ENCODE peak calls at places on chromosome 21, in six cellular contexts. One of them, this sample, is unnamed.

GRCh38 chr21:30044447-30045064 is 104.8 kb upstream of the GRIK1 start:
- DNase-seq in HuH-7: no peak
- DNase-seq in 8988T: no peak
- DNase-seq in CD4-positive, alpha-beta memory T cell: no peak
- DNase-seq in Peyer's patch: no peak
- DNase-seq in memory B cell: no peak
- DNase-seq in this sample: peak

GRCh38 chr21:42507418-42507817 is 6.2 kb upstream of the SLC37A1 start:
- DNase-seq in HuH-7: no peak
- DNase-seq in 8988T: no peak
- DNase-seq in CD4-positive, alpha-beta memory T cell: no peak
- DNase-seq in Peyer's patch: no peak
- DNase-seq in memory B cell: no peak
- DNase-seq in this sample: no peak

GRCh38 chr21:34526236-34526617 is 14.2 kb upstream of the KCNE1 start:
- DNase-seq in HuH-7: no peak
- DNase-seq in 8988T: no peak
- DNase-seq in CD4-positive, alpha-beta memory T cell: no peak
- DNase-seq in Peyer's patch: no peak
- DNase-seq in memory B cell: no peak
- DNase-seq in this sample: no peak

GRCh38 chr21:36923270-36923669 is 43.2 kb downstream of the HLCS start:
- DNase-seq in HuH-7: no peak
- DNase-seq in 8988T: no peak
- DNase-seq in CD4-positive, alpha-beta memory T cell: no peak
- DNase-seq in Peyer's patch: no peak
- DNase-seq in memory B cell: no peak
- DNase-seq in this sample: no peak

GRCh38 chr21:37357691-37358090 is 8.9 kb upstream of the DYRK1A start:
- DNase-seq in HuH-7: no peak
- DNase-seq in 8988T: no peak
- DNase-seq in CD4-positive, alpha-beta memory T cell: no peak
- DNase-seq in Peyer's patch: no peak
- DNase-seq in memory B cell: no peak
- DNase-seq in this sample: no peak

GRCh38 chr21:25925936-25926335 is 191.2 kb downstream of the GABPA start:
- DNase-seq in HuH-7: no peak
- DNase-seq in 8988T: no peak
- DNase-seq in CD4-positive, alpha-beta memory T cell: no peak
- DNase-seq in Peyer's patch: no peak
- DNase-seq in memory B cell: no peak
- DNase-seq in this sample: no peak

GRCh38 chr21:42193131-42193671 is 25.7 kb upstream of the ABCG1 start:
- DNase-seq in HuH-7: no peak
- DNase-seq in 8988T: no peak
- DNase-seq in CD4-positive, alpha-beta memory T cell: peak
- DNase-seq in Peyer's patch: no peak
- DNase-seq in memory B cell: no peak
- DNase-seq in this sample: no peak

GRCh38 chr21:42736646-42737350 is 83.4 kb downstream of the PDE9A start:
- DNase-seq in HuH-7: no peak
- DNase-seq in 8988T: no peak
- DNase-seq in CD4-positive, alpha-beta memory T cell: no peak
- DNase-seq in Peyer's patch: no peak
- DNase-seq in memory B cell: no peak
- DNase-seq in this sample: no peak

GRCh38 chr21:25855591-25855990 is 120.8 kb downstream of the GABPA start:
- DNase-seq in HuH-7: no peak
- DNase-seq in 8988T: no peak
- DNase-seq in CD4-positive, alpha-beta memory T cell: no peak
- DNase-seq in Peyer's patch: no peak
- DNase-seq in memory B cell: no peak
- DNase-seq in this sample: no peak

GRCh38 chr21:29221259-29221744 is 77.4 kb upstream of the BACH1 start:
- DNase-seq in HuH-7: no peak
- DNase-seq in 8988T: no peak
- DNase-seq in CD4-positive, alpha-beta memory T cell: no peak
- DNase-seq in Peyer's patch: no peak
- DNase-seq in memory B cell: no peak
- DNase-seq in this sample: no peak

GRCh38 chr21:43864313-43864805 is 664 bp upstream of the AGPAT3 start:
- DNase-seq in HuH-7: peak
- DNase-seq in 8988T: peak
- DNase-seq in CD4-positive, alpha-beta memory T cell: peak
- DNase-seq in Peyer's patch: peak
- DNase-seq in memory B cell: no peak
- DNase-seq in this sample: peak

GRCh38 chr21:31162827-31163226 is 124.6 kb upstream of the KRTAP19-8 start:
- DNase-seq in HuH-7: no peak
- DNase-seq in 8988T: no peak
- DNase-seq in CD4-positive, alpha-beta memory T cell: no peak
- DNase-seq in Peyer's patch: no peak
- DNase-seq in memory B cell: no peak
- DNase-seq in this sample: no peak

GRCh38 chr21:36647279-36648093 is 51.4 kb upstream of the SIM2 start:
- DNase-seq in HuH-7: no peak
- DNase-seq in 8988T: no peak
- DNase-seq in CD4-positive, alpha-beta memory T cell: no peak
- DNase-seq in Peyer's patch: no peak
- DNase-seq in memory B cell: no peak
- DNase-seq in this sample: no peak

GRCh38 chr21:15240846-15241245 is 176.0 kb upstream of the NRIP1 start:
- DNase-seq in HuH-7: no peak
- DNase-seq in 8988T: no peak
- DNase-seq in CD4-positive, alpha-beta memory T cell: no peak
- DNase-seq in Peyer's patch: no peak
- DNase-seq in memory B cell: no peak
- DNase-seq in this sample: no peak

GRCh38 chr21:44006017-44006624 is 6.0 kb upstream of the TRAPPC10 start:
- DNase-seq in HuH-7: no peak
- DNase-seq in 8988T: no peak
- DNase-seq in CD4-positive, alpha-beta memory T cell: no peak
- DNase-seq in Peyer's patch: no peak
- DNase-seq in memory B cell: no peak
- DNase-seq in this sample: no peak

GRCh38 chr21:41630249-41630648 is 122.3 kb upstream of the TMPRSS2 start:
- DNase-seq in HuH-7: no peak
- DNase-seq in 8988T: no peak
- DNase-seq in CD4-positive, alpha-beta memory T cell: no peak
- DNase-seq in Peyer's patch: peak
- DNase-seq in memory B cell: no peak
- DNase-seq in this sample: peak